ENCODE peak calls at places on chromosome 2, in seven cellular contexts. B is thoracic aorta; I is Karpas-422; E is CD4-positive, CD25-positive, alpha-beta regulatory T cell; H is epithelial cell of esophagus; Z is GM12865; M is K562. G is an unnamed sample.
A peak's percentile ranks its signal among the peaks of the same experiment; 100 is the strongest.

GRCh38 chr2:178365116-178365515 is 85.9 kb downstream of the PRKRA start:
- DNase-seq in B (no peak), I (no peak), E (no peak), H (no peak), Z (no peak), M (no peak), G (no peak)

GRCh38 chr2:154963509-154963908 is 265.0 kb downstream of the KCNJ3 start:
- DNase-seq in B (no peak), I (no peak), E (no peak), H (no peak), Z (no peak), M (no peak), G (no peak)

GRCh38 chr2:196182439-196183171 is 11.2 kb upstream of the STK17B start:
- DNase-seq in B (no peak), I (peak; percentile 79), E (peak; percentile 78), H (no peak), Z (peak; percentile 50), M (no peak), G (peak; percentile 83)

GRCh38 chr2:4391013-4391412 is 687.6 kb downstream of the DCDC2C start:
- DNase-seq in B (no peak), I (no peak), E (no peak), H (no peak), Z (no peak), M (no peak), G (no peak)

GRCh38 chr2:31381601-31382000 is 32.9 kb downstream of the XDH start:
- DNase-seq in B (no peak), I (no peak), E (no peak), H (no peak), Z (no peak), M (no peak), G (no peak)

GRCh38 chr2:264493-265468 is at the start of gene ACP1:
- DNase-seq in B (peak; percentile 72), I (peak; percentile 98), E (peak; percentile 97), H (peak; percentile 99), Z (peak; percentile 98), M (peak; percentile 96), G (peak; percentile 96)

GRCh38 chr2:68417931-68418330 is 49.2 kb downstream of the FBXO48 start:
- DNase-seq in B (no peak), I (peak; percentile 86), E (no peak), H (no peak), Z (no peak), M (no peak), G (no peak)

GRCh38 chr2:58107803-58108710 is 61.5 kb downstream of the VRK2 start:
- DNase-seq in B (no peak), I (no peak), E (no peak), H (peak; percentile 98), Z (no peak), M (no peak), G (no peak)

GRCh38 chr2:217622664-217623063 is 380.1 kb downstream of the TNS1 start:
- DNase-seq in B (no peak), I (no peak), E (no peak), H (no peak), Z (no peak), M (no peak), G (no peak)

GRCh38 chr2:61855178-61855523 is 1.3 kb upstream of the FAM161A start:
- DNase-seq in B (no peak), I (no peak), E (no peak), H (peak; percentile 19), Z (no peak), M (no peak), G (no peak)

GRCh38 chr2:95059656-95060370 is 34.3 kb downstream of the MAL start:
- DNase-seq in B (no peak), I (no peak), E (no peak), H (no peak), Z (no peak), M (no peak), G (no peak)

GRCh38 chr2:72148391-72148974 is 821 bp upstream of the CYP26B1 start:
- DNase-seq in B (no peak), I (no peak), E (no peak), H (no peak), Z (no peak), M (no peak), G (no peak)

GRCh38 chr2:18630941-18631340 is 41.6 kb upstream of the NT5C1B start:
- DNase-seq in B (no peak), I (no peak), E (no peak), H (peak; percentile 17), Z (no peak), M (no peak), G (no peak)

GRCh38 chr2:85712261-85712660 is 18.1 kb downstream of the GNLY start:
- DNase-seq in B (no peak), I (no peak), E (no peak), H (no peak), Z (no peak), M (no peak), G (no peak)

GRCh38 chr2:3107567-3107966 is 270.1 kb downstream of the EIPR1 start:
- DNase-seq in B (no peak), I (no peak), E (no peak), H (no peak), Z (no peak), M (no peak), G (no peak)

GRCh38 chr2:109375656-109376055 is 238.1 kb downstream of the SEPTIN10 start:
- DNase-seq in B (no peak), I (no peak), E (no peak), H (no peak), Z (no peak), M (no peak), G (no peak)

GRCh38 chr2:145845207-145845894 is 1325.4 kb upstream of the ZEB2 start:
- DNase-seq in B (no peak), I (peak; percentile 68), E (no peak), H (peak; percentile 32), Z (no peak), M (no peak), G (no peak)

GRCh38 chr2:33137331-33137730 is 190.6 kb downstream of the LTBP1 start:
- DNase-seq in B (no peak), I (no peak), E (no peak), H (no peak), Z (no peak), M (no peak), G (no peak)
- H3K4me3 ChIP-seq in B (peak overlapping the region; percentile 78), I (no peak overlapping the region), E (no peak overlapping the region), H (no peak overlapping the region), Z (no peak overlapping the region), M (no peak overlapping the region), G (no peak overlapping the region)

GRCh38 chr2:74197983-74198460 is 393 bp upstream of the MTHFD2 start:
- DNase-seq in B (no peak), I (no peak), E (no peak), H (no peak), Z (no peak), M (no peak), G (no peak)
- H3K4me3 ChIP-seq in B (peak overlapping the region; percentile 93), I (peak overlapping the region; percentile 53), E (peak overlapping the region; percentile 72), H (peak overlapping the region; percentile 82), Z (peak overlapping the region; percentile 97), M (peak overlapping the region; percentile 72), G (peak overlapping the region; percentile 71)

GRCh38 chr2:238925816-238926215 is 77.9 kb downstream of the TWIST2 start:
- DNase-seq in B (no peak), I (no peak), E (no peak), H (no peak), Z (no peak), M (no peak), G (no peak)

GRCh38 chr2:238922435-238922834 is 74.5 kb downstream of the TWIST2 start:
- DNase-seq in B (no peak), I (no peak), E (no peak), H (no peak), Z (no peak), M (no peak), G (no peak)

GRCh38 chr2:238925281-238925680 is 77.4 kb downstream of the TWIST2 start:
- DNase-seq in B (no peak), I (no peak), E (no peak), H (no peak), Z (no peak), M (no peak), G (no peak)

GRCh38 chr2:238924032-238924431 is 76.1 kb downstream of the TWIST2 start:
- DNase-seq in B (no peak), I (no peak), E (no peak), H (no peak), Z (no peak), M (no peak), G (no peak)

DNA sequence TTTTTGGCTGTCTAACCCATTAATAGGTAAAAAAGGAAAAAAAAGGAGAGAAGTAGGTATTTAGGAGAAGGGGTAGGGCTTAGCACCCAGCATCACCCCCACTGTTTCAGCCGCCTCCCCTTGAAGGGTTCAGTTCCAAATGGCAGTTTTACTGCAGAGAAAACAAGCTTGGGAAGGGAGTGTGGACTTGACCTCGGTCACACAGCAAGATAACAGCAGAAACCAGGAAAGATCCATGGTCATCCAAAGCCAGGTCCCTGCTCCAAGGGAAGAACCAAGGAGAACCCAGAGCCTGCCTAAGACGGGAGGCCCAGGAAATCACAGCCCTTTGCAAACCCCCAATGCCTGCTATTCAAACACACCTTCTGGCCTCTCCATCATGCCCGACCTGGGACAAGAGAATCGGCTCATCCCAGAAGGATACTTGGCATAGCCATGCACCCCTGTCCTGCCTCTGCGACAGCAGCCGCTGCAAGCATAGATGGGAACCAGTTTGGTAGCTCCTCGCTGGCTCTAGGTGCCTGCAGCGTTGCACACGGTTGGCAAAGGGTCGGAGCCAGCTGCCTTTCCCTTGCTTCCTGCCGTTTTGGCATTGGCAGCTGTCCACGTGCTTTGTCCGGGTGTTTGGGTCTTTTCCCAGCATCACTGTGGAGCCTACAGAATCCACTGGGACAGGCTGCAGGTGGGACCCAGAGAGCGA is 76.8 kb downstream of the TWIST2 start:
- DNase-seq in B (no peak), I (no peak), E (no peak), H (no peak), Z (no peak), M (no peak), G (no peak)
- H3K4me3 ChIP-seq in B (no peak overlapping the region), I (no peak overlapping the region), E (no peak overlapping the region), H (no peak overlapping the region), Z (no peak overlapping the region), M (no peak overlapping the region), G (no peak overlapping the region)

GRCh38 chr2:150476213-150476740 is 11.2 kb downstream of the RND3 start:
- DNase-seq in B (no peak), I (no peak), E (no peak), H (peak; percentile 15), Z (no peak), M (no peak), G (no peak)

GRCh38 chr2:150476809-150477302 is 10.6 kb downstream of the RND3 start:
- DNase-seq in B (no peak), I (no peak), E (no peak), H (peak; percentile 20), Z (no peak), M (no peak), G (no peak)

GRCh38 chr2:150478206-150478974 is 9.1 kb downstream of the RND3 start:
- DNase-seq in B (no peak), I (no peak), E (no peak), H (peak; percentile 50), Z (no peak), M (no peak), G (no peak)

GRCh38 chr2:150475479-150476212 is 11.8 kb downstream of the RND3 start:
- DNase-seq in B (no peak), I (no peak), E (no peak), H (peak; percentile 9), Z (no peak), M (no peak), G (no peak)

DNA sequence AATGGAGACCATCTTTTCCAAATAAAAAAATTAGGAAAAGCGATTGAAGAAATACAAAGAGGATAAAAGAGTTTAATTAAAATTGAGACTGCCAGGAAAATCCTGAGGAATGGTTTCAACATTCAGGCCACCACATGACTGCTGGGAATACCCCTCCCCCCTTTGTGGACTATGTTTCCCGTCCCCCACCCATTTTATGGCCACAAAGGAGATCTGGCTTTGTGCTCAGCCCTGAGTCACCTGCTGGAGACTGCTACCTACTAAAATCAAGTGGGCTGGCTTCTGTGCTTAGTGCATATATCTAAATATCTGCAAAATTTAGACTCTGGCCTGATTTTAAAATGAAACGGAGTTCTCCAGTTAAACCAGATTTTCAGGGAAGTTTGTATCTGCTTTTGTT is 10.1 kb downstream of the RND3 start:
- DNase-seq in B (no peak), I (no peak), E (no peak), H (peak; percentile 60), Z (no peak), M (no peak), G (no peak)
- H3K4me3 ChIP-seq in B (peak overlapping the region; percentile 53), I (no peak overlapping the region), E (no peak overlapping the region), H (no peak overlapping the region), Z (no peak overlapping the region), M (no peak overlapping the region), G (no peak overlapping the region)

G was measured in Jurkat, Clone E6-1.